ENCODE peak calls at places on chromosomes 12 and 14, in four cellular contexts. D is ascending aorta; B is NCI-H2171; P is stimulated activated CD8-positive, alpha-beta memory T cell treated with anti-CD3 and anti-CD28 coated beads, Interleukin-15, amount 100 ng/mL, for 4 hours. G is an unnamed sample.
A peak's percentile ranks its signal among the peaks of the same experiment; 100 is the strongest.

GRCh38 chr12:50055831-50056628 is 1.4 kb upstream of the ASIC1 start:
- DNase-seq in D (no peak), B (peak; percentile 91), P (peak; percentile 38), G (no peak)

GRCh38 chr12:120925740-120926563 is 21.8 kb upstream of the SPPL3 start:
- DNase-seq in D (no peak), B (no peak), P (no peak), G (no peak)

GRCh38 chr12:95205685-95206084 is 11.6 kb downstream of the FGD6 start:
- DNase-seq in D (no peak), B (no peak), P (no peak), G (no peak)

GRCh38 chr14:55440385-55440784 is at the start of gene TBPL2:
- DNase-seq in D (no peak), B (no peak), P (no peak), G (no peak)

GRCh38 chr12:117334855-117335587 is 26.4 kb downstream of the NOS1 start:
- DNase-seq in D (no peak), B (no peak), P (no peak), G (no peak)

GRCh38 chr12:95173392-95174251 is 43.6 kb downstream of the FGD6 start:
- DNase-seq in D (peak; percentile 10), B (peak; percentile 54), P (no peak), G (no peak)

GRCh38 chr12:18165422-18165871 is 75.5 kb upstream of the RERGL start:
- DNase-seq in D (no peak), B (no peak), P (no peak), G (no peak)

GRCh38 chr12:119328111-119328510 is 6.4 kb upstream of the CCDC60 start:
- DNase-seq in D (no peak), B (no peak), P (no peak), G (no peak)

GRCh38 chr14:53537421-53538315 is 384.5 kb upstream of the DDHD1 start:
- DNase-seq in D (no peak), B (no peak), P (no peak), G (no peak)

GRCh38 chr12:28114488-28114887 is 75.8 kb upstream of the CCDC91 start:
- DNase-seq in D (no peak), B (no peak), P (no peak), G (no peak)

GRCh38 chr12:53205747-53206146 is 1.3 kb downstream of the ITGB7 start:
- DNase-seq in D (no peak), B (no peak), P (peak; percentile 34), G (no peak)

GRCh38 chr12:30753233-30753632 is 1.5 kb downstream of the CAPRIN2 start:
- DNase-seq in D (no peak), B (no peak), P (no peak), G (no peak)

GRCh38 chr12:4069046-4070010 is 196.1 kb upstream of the PARP11 start:
- DNase-seq in D (no peak), B (no peak), P (no peak), G (no peak)

GRCh38 chr12:114670257-114670955 is 13.6 kb downstream of the TBX3 start:
- DNase-seq in D (no peak), B (no peak), P (no peak), G (no peak)

GRCh38 chr12:9237286-9237685 is 29.1 kb upstream of the PZP start:
- DNase-seq in D (no peak), B (no peak), P (no peak), G (no peak)

GRCh38 chr14:73782623-73783022 is 68.4 kb upstream of the PNMA1 start:
- DNase-seq in D (no peak), B (no peak), P (no peak), G (no peak)

GRCh38 chr14:85439696-85440328 is 90.1 kb upstream of the FLRT2 start:
- DNase-seq in D (no peak), B (no peak), P (no peak), G (no peak)

GRCh38 chr14:59339526-59339925 is 125.7 kb downstream of the GPR135 start:
- DNase-seq in D (no peak), B (no peak), P (no peak), G (no peak)

GRCh38 chr12:53622724-53623123 is 3.5 kb downstream of the ATF7 start:
- DNase-seq in D (no peak), B (no peak), P (no peak), G (no peak)

GRCh38 chr12:100154472-100155247 is 12.0 kb upstream of the BLTP3B start:
- DNase-seq in D (no peak), B (no peak), P (peak; percentile 28), G (no peak)

GRCh38 chr14:68669644-68670343 is 123.1 kb downstream of the ZFP36L1 start:
- DNase-seq in D (no peak), B (no peak), P (no peak), G (no peak)

GRCh38 chr12:86903166-86903565 is 647.0 kb upstream of the MGAT4C start:
- DNase-seq in D (no peak), B (no peak), P (no peak), G (no peak)

GRCh38 chr12:102197789-102198188 is at the start of gene PMCH:
- DNase-seq in D (no peak), B (no peak), P (no peak), G (no peak)

GRCh38 chr14:52124791-52125661 is 56.2 kb upstream of the NID2 start:
- DNase-seq in D (no peak), B (no peak), P (no peak), G (no peak)

GRCh38 chr12:68850390-68850789 is 42.4 kb downstream of the MDM2 start:
- DNase-seq in D (no peak), B (no peak), P (no peak), G (no peak)

GRCh38 chr12:46124132-46124847 is 133.9 kb upstream of the SCAF11 start:
- DNase-seq in D (no peak), B (no peak), P (no peak), G (no peak)

GRCh38 chr14:96245710-96246534 is 10.1 kb upstream of the BDKRB1 start:
- DNase-seq in D (no peak), B (peak; percentile 92), P (no peak), G (no peak)

GRCh38 chr12:9064815-9065606 is 50.7 kb downstream of the A2M start:
- DNase-seq in D (no peak), B (no peak), P (no peak), G (no peak)